ENCODE peak calls at places on chromosomes 12 and 14, in nine cellular contexts. One of them, this sample, is unnamed. For H3K4me1, the result is how much of the 10 kb centered on the place peaks cover.

GRCh38 chr14:84410344-84410743 is 1119.6 kb upstream of the FLRT2 start:
- DNase-seq in heart left ventricle: no peak
- DNase-seq in IMR-90: no peak
- DNase-seq in transverse colon: no peak
- DNase-seq in sigmoid colon: no peak
- DNase-seq in Peyer's patch: no peak
- DNase-seq in uterus: no peak
- DNase-seq in A549: no peak
- DNase-seq in spleen: no peak
- DNase-seq in this sample: no peak

GRCh38 chr14:54902143-54902520 is 494 bp downstream of the GCH1 start:
- DNase-seq in IMR-90: peak
- DNase-seq in A549: peak
- DNase-seq in sigmoid colon: peak
- DNase-seq in Peyer's patch: peak
- DNase-seq in transverse colon: peak
- DNase-seq in heart left ventricle: peak
- DNase-seq in spleen: peak
- DNase-seq in uterus: peak
- DNase-seq in this sample: peak

GRCh38 chr14:102659797-102660196 is 67.3 kb downstream of the RCOR1 start:
- DNase-seq in A549: peak
- DNase-seq in heart left ventricle: no peak
- DNase-seq in Peyer's patch: no peak
- DNase-seq in IMR-90: peak
- DNase-seq in uterus: no peak
- DNase-seq in spleen: no peak
- DNase-seq in sigmoid colon: no peak
- DNase-seq in transverse colon: no peak
- DNase-seq in this sample: no peak

GRCh38 chr12:16281157-16281556 is 3.7 kb upstream of the SLC15A5 start:
- DNase-seq in Peyer's patch: no peak
- DNase-seq in uterus: no peak
- DNase-seq in transverse colon: peak
- DNase-seq in sigmoid colon: no peak
- DNase-seq in IMR-90: no peak
- DNase-seq in spleen: no peak
- DNase-seq in heart left ventricle: no peak
- DNase-seq in A549: peak
- DNase-seq in this sample: no peak

GRCh38 chr12:51631591-51631990 is 40.6 kb downstream of the SCN8A start:
- DNase-seq in Peyer's patch: no peak
- DNase-seq in uterus: no peak
- DNase-seq in spleen: no peak
- DNase-seq in transverse colon: no peak
- DNase-seq in heart left ventricle: no peak
- DNase-seq in sigmoid colon: no peak
- DNase-seq in IMR-90: peak
- DNase-seq in A549: peak
- DNase-seq in this sample: peak

GRCh38 chr12:2819810-2820209 is 7.3 kb downstream of the ITFG2 start:
- DNase-seq in heart left ventricle: no peak
- DNase-seq in sigmoid colon: no peak
- DNase-seq in spleen: no peak
- DNase-seq in IMR-90: no peak
- DNase-seq in transverse colon: no peak
- DNase-seq in A549: no peak
- DNase-seq in Peyer's patch: no peak
- DNase-seq in uterus: no peak
- DNase-seq in this sample: no peak

GRCh38 chr14:30034049-30034635 is 106.5 kb upstream of the PRKD1 start:
- DNase-seq in transverse colon: no peak
- DNase-seq in heart left ventricle: no peak
- DNase-seq in Peyer's patch: no peak
- DNase-seq in A549: no peak
- DNase-seq in IMR-90: peak
- DNase-seq in uterus: no peak
- DNase-seq in spleen: no peak
- DNase-seq in sigmoid colon: no peak
- DNase-seq in this sample: no peak

GRCh38 chr12:122951979-122952892 is 14.0 kb downstream of the ABCB9 start:
- DNase-seq in transverse colon: peak
- DNase-seq in sigmoid colon: peak
- DNase-seq in A549: peak
- DNase-seq in Peyer's patch: peak
- DNase-seq in IMR-90: peak
- DNase-seq in spleen: peak
- DNase-seq in uterus: peak
- DNase-seq in heart left ventricle: peak
- DNase-seq in this sample: peak

GRCh38 chr12:111413442-111414086 is 7.8 kb downstream of the SH2B3 start:
- DNase-seq in sigmoid colon: no peak
- DNase-seq in uterus: no peak
- DNase-seq in A549: no peak
- DNase-seq in heart left ventricle: peak
- DNase-seq in transverse colon: peak
- DNase-seq in Peyer's patch: peak
- DNase-seq in IMR-90: peak
- DNase-seq in spleen: no peak
- DNase-seq in this sample: peak
- H3K4me1 ChIP-seq in sigmoid colon: under half
- H3K4me1 ChIP-seq in uterus: under half
- H3K4me1 ChIP-seq in A549: under half
- H3K4me1 ChIP-seq in heart left ventricle: half or more
- H3K4me1 ChIP-seq in transverse colon: half or more
- H3K4me1 ChIP-seq in Peyer's patch: half or more
- H3K4me1 ChIP-seq in IMR-90: under half
- H3K4me1 ChIP-seq in spleen: half or more
- H3K4me1 ChIP-seq in this sample: half or more

GRCh38 chr12:4270670-4271432 is 2.7 kb upstream of the CCND2 start:
- DNase-seq in heart left ventricle: peak
- DNase-seq in A549: no peak
- DNase-seq in sigmoid colon: peak
- DNase-seq in spleen: peak
- DNase-seq in transverse colon: peak
- DNase-seq in Peyer's patch: peak
- DNase-seq in IMR-90: no peak
- DNase-seq in uterus: peak
- DNase-seq in this sample: peak

GRCh38 chr12:4268549-4269181 is 4.9 kb upstream of the CCND2 start:
- DNase-seq in A549: no peak
- DNase-seq in sigmoid colon: no peak
- DNase-seq in IMR-90: no peak
- DNase-seq in heart left ventricle: no peak
- DNase-seq in transverse colon: no peak
- DNase-seq in Peyer's patch: no peak
- DNase-seq in uterus: no peak
- DNase-seq in spleen: peak
- DNase-seq in this sample: no peak

GRCh38 chr12:4267904-4268548 is 5.5 kb upstream of the CCND2 start:
- DNase-seq in A549: no peak
- DNase-seq in heart left ventricle: no peak
- DNase-seq in IMR-90: no peak
- DNase-seq in spleen: no peak
- DNase-seq in uterus: no peak
- DNase-seq in Peyer's patch: no peak
- DNase-seq in sigmoid colon: no peak
- DNase-seq in transverse colon: no peak
- DNase-seq in this sample: no peak

GRCh38 chr12:4270016-4270669 is 3.4 kb upstream of the CCND2 start:
- DNase-seq in IMR-90: no peak
- DNase-seq in Peyer's patch: no peak
- DNase-seq in uterus: no peak
- DNase-seq in spleen: peak
- DNase-seq in A549: no peak
- DNase-seq in sigmoid colon: no peak
- DNase-seq in heart left ventricle: no peak
- DNase-seq in transverse colon: peak
- DNase-seq in this sample: no peak

GRCh38 chr12:4269279-4269991 is 4.1 kb upstream of the CCND2 start:
- DNase-seq in transverse colon: peak
- DNase-seq in A549: no peak
- DNase-seq in uterus: peak
- DNase-seq in spleen: peak
- DNase-seq in heart left ventricle: peak
- DNase-seq in sigmoid colon: peak
- DNase-seq in Peyer's patch: peak
- DNase-seq in IMR-90: peak
- DNase-seq in this sample: peak
- TF ChIP-seq POLR2A in transverse colon: peak
- TF ChIP-seq POLR2A in A549: no peak
- TF ChIP-seq POLR2A in uterus: peak
- TF ChIP-seq POLR2A in spleen: no peak
- TF ChIP-seq POLR2A in heart left ventricle: no peak
- TF ChIP-seq POLR2A in sigmoid colon: peak
- TF ChIP-seq POLR2A in Peyer's patch: peak
- TF ChIP-seq POLR2A in IMR-90: no peak
- TF ChIP-seq POLR2A in this sample: peak

GRCh38 chr14:87995500-87996275 is 2.7 kb upstream of the GALC start:
- DNase-seq in spleen: no peak
- DNase-seq in uterus: no peak
- DNase-seq in A549: no peak
- DNase-seq in transverse colon: no peak
- DNase-seq in IMR-90: no peak
- DNase-seq in sigmoid colon: no peak
- DNase-seq in heart left ventricle: no peak
- DNase-seq in Peyer's patch: no peak
- DNase-seq in this sample: no peak

GRCh38 chr14:87992720-87993484 is at the start of gene GALC:
- DNase-seq in uterus: peak
- DNase-seq in spleen: peak
- DNase-seq in A549: peak
- DNase-seq in Peyer's patch: peak
- DNase-seq in heart left ventricle: peak
- DNase-seq in sigmoid colon: peak
- DNase-seq in transverse colon: peak
- DNase-seq in IMR-90: peak
- DNase-seq in this sample: peak

GRCh38 chr14:87994974-87995373 is 2.0 kb upstream of the GALC start:
- DNase-seq in IMR-90: no peak
- DNase-seq in Peyer's patch: no peak
- DNase-seq in sigmoid colon: no peak
- DNase-seq in spleen: no peak
- DNase-seq in uterus: no peak
- DNase-seq in heart left ventricle: no peak
- DNase-seq in transverse colon: no peak
- DNase-seq in A549: no peak
- DNase-seq in this sample: no peak

GRCh38 chr14:87992349-87992719 is 648 bp downstream of the GALC start:
- DNase-seq in sigmoid colon: no peak
- DNase-seq in Peyer's patch: no peak
- DNase-seq in A549: peak
- DNase-seq in uterus: no peak
- DNase-seq in IMR-90: peak
- DNase-seq in heart left ventricle: no peak
- DNase-seq in spleen: no peak
- DNase-seq in transverse colon: no peak
- DNase-seq in this sample: peak

DNA sequence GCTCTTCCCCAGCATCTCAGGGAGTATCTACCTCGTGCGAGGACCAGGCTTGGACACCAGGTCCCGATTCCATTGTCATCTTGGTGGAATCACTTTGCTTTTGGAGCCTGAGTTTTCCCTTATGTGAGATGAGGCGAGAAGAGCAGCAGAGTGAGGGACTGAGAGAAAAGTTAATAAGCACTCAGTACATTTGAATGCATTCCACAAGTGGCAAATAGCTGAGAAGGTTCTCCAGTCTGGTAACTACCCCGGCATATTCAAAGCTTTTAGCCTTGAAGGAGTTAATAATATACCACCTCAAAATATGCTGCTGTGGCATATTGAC is 465 bp upstream of the GALC start:
- DNase-seq in A549: no peak
- DNase-seq in uterus: no peak
- DNase-seq in IMR-90: no peak
- DNase-seq in heart left ventricle: no peak
- DNase-seq in Peyer's patch: no peak
- DNase-seq in transverse colon: no peak
- DNase-seq in sigmoid colon: no peak
- DNase-seq in spleen: no peak
- DNase-seq in this sample: no peak
- H3K27ac ChIP-seq in A549: peak
- H3K27ac ChIP-seq in uterus: peak
- H3K27ac ChIP-seq in IMR-90: peak
- H3K27ac ChIP-seq in heart left ventricle: peak
- H3K27ac ChIP-seq in Peyer's patch: peak
- H3K27ac ChIP-seq in transverse colon: peak
- H3K27ac ChIP-seq in sigmoid colon: peak
- H3K27ac ChIP-seq in spleen: peak
- H3K27ac ChIP-seq in this sample: peak

GRCh38 chr14:89646971-89647370 is 229.9 kb upstream of the FOXN3 start:
- DNase-seq in sigmoid colon: no peak
- DNase-seq in transverse colon: no peak
- DNase-seq in uterus: no peak
- DNase-seq in IMR-90: no peak
- DNase-seq in A549: no peak
- DNase-seq in spleen: no peak
- DNase-seq in Peyer's patch: no peak
- DNase-seq in heart left ventricle: no peak
- DNase-seq in this sample: no peak

GRCh38 chr14:89651805-89652204 is 234.8 kb upstream of the FOXN3 start:
- DNase-seq in Peyer's patch: no peak
- DNase-seq in A549: no peak
- DNase-seq in IMR-90: no peak
- DNase-seq in spleen: no peak
- DNase-seq in heart left ventricle: no peak
- DNase-seq in sigmoid colon: no peak
- DNase-seq in transverse colon: no peak
- DNase-seq in uterus: no peak
- DNase-seq in this sample: no peak

GRCh38 chr14:89650077-89650978 is 233.3 kb upstream of the FOXN3 start:
- DNase-seq in transverse colon: no peak
- DNase-seq in A549: no peak
- DNase-seq in sigmoid colon: no peak
- DNase-seq in Peyer's patch: no peak
- DNase-seq in uterus: no peak
- DNase-seq in IMR-90: no peak
- DNase-seq in spleen: no peak
- DNase-seq in heart left ventricle: no peak
- DNase-seq in this sample: no peak

GRCh38 chr14:89648924-89649323 is 231.9 kb upstream of the FOXN3 start:
- DNase-seq in IMR-90: no peak
- DNase-seq in spleen: no peak
- DNase-seq in uterus: no peak
- DNase-seq in A549: no peak
- DNase-seq in sigmoid colon: no peak
- DNase-seq in transverse colon: no peak
- DNase-seq in heart left ventricle: no peak
- DNase-seq in Peyer's patch: no peak
- DNase-seq in this sample: no peak

DNA sequence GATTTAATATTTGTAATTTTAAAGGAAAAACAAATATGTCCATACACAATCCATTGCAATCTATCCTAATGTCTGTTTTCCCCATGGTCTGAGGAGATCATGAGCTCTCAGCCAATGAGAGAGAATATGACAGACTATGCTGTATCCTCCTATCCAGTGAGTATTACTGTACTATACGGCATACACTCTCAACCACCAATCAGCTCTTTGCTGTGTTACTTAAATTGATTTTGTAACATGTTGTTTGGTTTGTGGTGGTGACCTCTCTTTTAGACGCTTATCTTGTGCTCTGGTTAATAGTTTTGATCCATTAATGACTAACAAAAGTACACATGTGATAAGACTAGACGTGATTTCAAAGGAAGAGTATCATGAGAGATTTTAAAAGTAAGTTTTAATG is 231.5 kb upstream of the FOXN3 start:
- DNase-seq in heart left ventricle: no peak
- DNase-seq in A549: no peak
- DNase-seq in Peyer's patch: no peak
- DNase-seq in IMR-90: no peak
- DNase-seq in transverse colon: no peak
- DNase-seq in spleen: no peak
- DNase-seq in uterus: no peak
- DNase-seq in sigmoid colon: no peak
- DNase-seq in this sample: no peak
- H3K4me1 ChIP-seq in heart left ventricle: under half
- H3K4me1 ChIP-seq in A549: under half
- H3K4me1 ChIP-seq in Peyer's patch: under half
- H3K4me1 ChIP-seq in IMR-90: under half
- H3K4me1 ChIP-seq in transverse colon: under half
- H3K4me1 ChIP-seq in spleen: under half
- H3K4me1 ChIP-seq in uterus: under half
- H3K4me1 ChIP-seq in sigmoid colon: under half
- H3K4me1 ChIP-seq in this sample: under half